ENCODE peak calls at places on chromosomes 6 and 20, in eight cellular contexts. Z, P, J, G, F, U, Y and W are unnamed samples.

GRCh38 chr6:90241229-90241873 is 55.3 kb downstream of the BACH2 start:
- DNase-seq in J (no peak), P (no peak), F (no peak), Z (no peak), G (no peak), U (no peak), Y (no peak), W (peak)

GRCh38 chr6:112268011-112268410 is 13.6 kb upstream of the LAMA4 start:
- DNase-seq in U (no peak), G (no peak), J (no peak), Y (no peak), P (no peak), Z (no peak), F (no peak), W (no peak)

GRCh38 chr20:32534661-32535240 is 50.4 kb downstream of the NOL4L start:
- DNase-seq in Z (no peak), J (no peak), F (peak), P (no peak), G (no peak), Y (no peak), U (no peak), W (peak)

GRCh38 chr6:72425003-72425681 is 196.7 kb upstream of the KCNQ5 start:
- DNase-seq in P (peak), Y (peak), J (no peak), Z (no peak), U (no peak), F (peak), G (peak), W (no peak)

GRCh38 chr6:112910256-112910655 is 563.1 kb downstream of the RFPL4B start:
- DNase-seq in P (peak), Y (peak), Z (no peak), G (peak), J (no peak), U (no peak), F (peak), W (no peak)

GRCh38 chr20:58850693-58851174 is at the start of gene GNAS-AS1:
- DNase-seq in Z (peak), J (peak), G (peak), P (peak), U (peak), Y (peak), F (peak), W (no peak)

GRCh38 chr6:15533379-15534044 is 129.3 kb downstream of the DTNBP1 start:
- DNase-seq in J (no peak), F (peak), P (peak), Z (no peak), G (peak), U (no peak), Y (peak), W (no peak)

GRCh38 chr6:77650098-77650663 is 2.7 kb upstream of the MEI4 start:
- DNase-seq in F (no peak), J (peak), P (no peak), Z (peak), G (peak), U (peak), Y (no peak), W (no peak)

GRCh38 chr6:39128106-39128505 is 13.1 kb upstream of the SAYSD1 start:
- DNase-seq in F (no peak), U (no peak), Z (no peak), J (no peak), G (no peak), P (no peak), Y (peak), W (no peak)

GRCh38 chr6:101747711-101748110 is 354.2 kb downstream of the GRIK2 start:
- DNase-seq in U (no peak), Z (no peak), J (no peak), F (no peak), Y (no peak), G (peak), P (no peak), W (peak)

GRCh38 chr6:33279971-33280511 is 3.1 kb downstream of the B3GALT4 start:
- DNase-seq in G (peak), F (peak), Y (peak), Z (no peak), U (no peak), J (no peak), P (peak), W (peak)

GRCh38 chr6:24495516-24495847 is 713 bp downstream of the ALDH5A1 start:
- DNase-seq in P (peak), U (peak), Z (peak), F (peak), J (peak), G (peak), Y (peak), W (peak)
- TF ChIP-seq CTCF in P (no peak), U (no peak), Z (no peak), F (no peak), J (no peak), G (no peak), Y (no peak), W (no peak)

GRCh38 chr6:108671790-108672189 is 111.1 kb downstream of the FOXO3 start:
- DNase-seq in Z (no peak), P (no peak), J (no peak), Y (no peak), G (no peak), F (no peak), U (no peak), W (no peak)
- H3K4me3 ChIP-seq in Z (no peak), P (no peak), J (no peak), Y (no peak), G (no peak), F (no peak), U (no peak), W (no peak)

GRCh38 chr6:142846459-142846831 is 98.5 kb downstream of the HIVEP2 start:
- DNase-seq in Y (peak), U (no peak), F (peak), P (peak), J (no peak), Z (no peak), G (peak), W (no peak)

GRCh38 chr6:142844065-142844755 is 100.8 kb downstream of the HIVEP2 start:
- DNase-seq in U (no peak), F (no peak), P (peak), J (no peak), G (peak), Y (peak), Z (no peak), W (no peak)

GRCh38 chr6:142845143-142845571 is 99.8 kb downstream of the HIVEP2 start:
- DNase-seq in G (peak), Z (no peak), J (no peak), U (no peak), P (no peak), Y (no peak), F (no peak), W (peak)

GRCh38 chr6:142846883-142847287 is 98.1 kb downstream of the HIVEP2 start:
- DNase-seq in J (peak), Z (peak), Y (peak), P (peak), U (no peak), G (peak), F (peak), W (no peak)

GRCh38 chr6:142845624-142846458 is 99.1 kb downstream of the HIVEP2 start:
- DNase-seq in Z (peak), P (peak), G (peak), Y (peak), U (peak), J (peak), F (no peak), W (peak)
- TF ChIP-seq CTCF in Z (no peak), P (no peak), G (no peak), Y (no peak), U (peak), J (no peak), F (no peak), W (no peak)

GRCh38 chr20:4812216-4812615 is 90.5 kb downstream of the PRND start:
- DNase-seq in P (no peak), G (no peak), J (no peak), Z (no peak), F (no peak), U (no peak), Y (no peak), W (no peak)
- H3K4me3 ChIP-seq in P (no peak), G (no peak), J (no peak), Z (no peak), F (no peak), U (no peak), Y (no peak), W (peak)

DNA sequence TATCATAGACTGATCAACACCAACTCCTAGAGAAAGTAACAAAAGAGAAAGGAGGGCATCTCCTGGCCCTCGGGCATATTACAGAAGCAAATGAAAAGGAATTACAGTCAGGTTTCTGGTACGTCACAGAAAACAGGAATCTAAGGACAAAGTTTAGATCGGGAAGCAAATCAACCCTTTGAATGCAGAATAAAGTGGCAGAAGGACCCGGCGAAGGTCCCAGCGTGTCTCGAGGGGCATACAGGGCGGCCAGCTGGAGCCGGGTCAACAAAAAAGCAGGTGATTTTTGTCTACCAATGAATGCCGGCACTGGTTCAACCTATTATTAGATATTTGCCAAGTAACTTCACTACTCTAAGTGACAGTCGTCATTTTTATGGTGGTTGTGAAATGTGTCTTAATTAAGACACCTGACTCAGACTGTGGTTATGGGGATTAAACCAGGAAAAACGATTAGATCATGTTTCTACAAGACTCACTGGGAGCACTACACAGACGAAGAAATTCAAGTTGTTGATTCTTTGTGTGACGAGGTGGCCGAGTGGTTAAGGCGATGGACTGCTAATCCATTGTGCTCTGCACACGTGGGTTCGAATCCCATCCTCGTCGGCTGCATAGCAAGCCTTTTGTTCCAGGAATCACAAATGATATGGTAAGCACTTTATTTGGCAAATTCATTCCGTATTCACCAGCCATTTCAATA is 12.4 kb upstream of the ZSCAN9 start:
- DNase-seq in P (peak), U (no peak), Y (peak), F (peak), J (no peak), Z (no peak), G (peak), W (peak)
- TF ChIP-seq CTCF in P (peak), U (no peak), Y (peak), F (no peak), J (no peak), Z (no peak), G (no peak), W (no peak)

GRCh38 chr20:49344140-49344539 is 66.3 kb upstream of the ZNFX1 start:
- DNase-seq in U (no peak), G (no peak), F (no peak), J (no peak), Z (no peak), P (no peak), Y (no peak), W (no peak)

GRCh38 chr20:49343246-49343645 is 65.4 kb upstream of the ZNFX1 start:
- DNase-seq in U (no peak), Y (no peak), F (no peak), Z (no peak), J (no peak), G (peak), P (no peak), W (no peak)

GRCh38 chr20:49345538-49345937 is 67.7 kb upstream of the ZNFX1 start:
- DNase-seq in G (peak), Y (peak), F (no peak), U (peak), J (peak), Z (peak), P (peak), W (no peak)

GRCh38 chr20:49346682-49347081 is 68.8 kb upstream of the ZNFX1 start:
- DNase-seq in F (no peak), Z (no peak), G (no peak), J (no peak), P (no peak), U (no peak), Y (no peak), W (no peak)

GRCh38 chr20:49344975-49345374 is 67.1 kb upstream of the ZNFX1 start:
- DNase-seq in U (peak), J (peak), Y (peak), G (peak), Z (peak), P (peak), F (peak), W (no peak)
- H3K4me3 ChIP-seq in U (no peak), J (no peak), Y (no peak), G (no peak), Z (peak), P (no peak), F (no peak), W (no peak)

DNA sequence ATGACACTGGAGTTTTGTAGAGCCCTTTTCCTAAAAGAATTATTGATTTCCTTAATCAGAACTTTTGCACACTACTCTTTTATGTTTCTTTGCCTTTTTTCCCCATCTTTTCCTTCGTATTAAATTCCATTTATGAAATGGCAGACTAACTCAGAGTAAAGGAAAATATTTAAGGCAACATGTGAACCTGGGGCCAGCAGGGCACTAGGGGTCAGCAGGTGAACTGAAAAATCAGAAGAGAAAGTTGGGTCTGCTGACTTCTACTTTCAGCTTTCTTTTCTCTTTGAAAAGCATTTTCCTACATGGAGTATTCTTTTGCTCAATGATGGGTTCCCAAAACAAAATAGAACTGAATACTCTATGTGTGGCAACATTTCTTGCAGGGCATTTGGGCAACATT is 226.6 kb upstream of the EXOC2 start:
- DNase-seq in Y (no peak), G (no peak), P (no peak), U (no peak), J (no peak), Z (no peak), F (no peak), W (no peak)
- TF ChIP-seq CTCF in Y (no peak), G (no peak), P (no peak), U (no peak), J (no peak), Z (no peak), F (no peak), W (no peak)

DNA sequence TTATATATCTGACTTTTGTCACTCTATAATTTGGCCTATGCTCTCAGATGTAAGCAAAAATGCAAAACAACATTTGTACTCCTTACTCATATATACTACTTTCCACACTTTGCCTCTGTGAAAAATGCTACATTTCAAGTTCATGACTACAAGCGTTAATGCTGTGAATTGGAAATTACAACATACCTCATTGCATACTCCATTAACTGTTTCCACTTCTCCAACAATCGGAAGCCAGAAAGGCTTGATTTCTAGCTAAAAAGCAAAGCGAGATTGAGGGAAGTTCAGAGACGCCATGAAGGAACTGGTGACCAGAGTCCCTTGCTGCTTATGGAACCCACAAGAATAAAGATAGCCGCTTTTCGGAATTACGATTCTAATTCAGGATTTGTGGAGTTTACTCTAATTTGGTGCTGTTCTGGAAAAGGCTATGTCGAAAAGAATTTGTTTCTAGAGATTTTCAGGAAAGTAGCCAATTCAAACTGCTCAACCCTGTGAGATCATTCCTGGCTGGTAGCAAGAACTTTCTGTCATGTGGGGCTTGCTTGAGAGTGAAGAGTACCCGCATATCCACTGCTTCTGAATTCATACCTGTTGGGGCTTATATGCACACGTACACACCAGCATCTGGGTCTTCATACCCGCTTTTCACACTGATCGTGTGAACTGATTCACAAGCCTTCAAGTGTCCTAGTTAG is 98.0 kb upstream of the CITED2 start:
- DNase-seq in U (no peak), Z (no peak), J (no peak), P (peak), Y (peak), F (no peak), G (peak), W (no peak)
- H3K4me3 ChIP-seq in U (no peak), Z (peak), J (no peak), P (no peak), Y (no peak), F (no peak), G (no peak), W (no peak)